ENCODE peak calls at places on chromosomes 11 and 22, in five cellular contexts. Q is stomach, X is upper lobe of right lung, J is neuronal stem cell, S is mucosa of descending colon. L is an unnamed sample. For H3K4me1, the result is how much of the 10 kb centered on the place peaks cover.

GRCh38 chr11:19632435-19632834 is 80.2 kb upstream of the NAV2 start:
- DNase-seq in S (no peak), J (no peak), Q (no peak), X (no peak), L (no peak)

GRCh38 chr11:38256436-38256835 is 1658.4 kb upstream of the RAG2 start:
- DNase-seq in S (no peak), Q (no peak), X (no peak), J (no peak), L (no peak)

GRCh38 chr22:27844656-27845602 is 43.4 kb upstream of the MN1 start:
- DNase-seq in X (no peak), J (no peak), S (no peak), Q (no peak), L (no peak)

GRCh38 chr11:1938343-1939005 is 8.7 kb upstream of the MRPL23 start:
- DNase-seq in J (no peak), Q (no peak), S (peak), X (peak), L (no peak)

GRCh38 chr11:100681064-100681502 is 6.0 kb upstream of the ARHGAP42 start:
- DNase-seq in J (no peak), S (peak), X (peak), Q (peak), L (peak)

GRCh38 chr22:30396871-30397655 is at the start of gene SEC14L2:
- DNase-seq in S (peak), X (peak), Q (peak), J (no peak), L (peak)

GRCh38 chr11:58289266-58289665 is 21.2 kb upstream of the OR10W1 start:
- DNase-seq in X (no peak), J (no peak), Q (no peak), S (no peak), L (no peak)

GRCh38 chr22:23553922-23554870 is 25.9 kb downstream of the IGLL1 start:
- DNase-seq in J (no peak), X (peak), S (no peak), Q (no peak), L (no peak)

GRCh38 chr22:21947040-21948014 is 5.3 kb downstream of the PPM1F start:
- DNase-seq in X (no peak), Q (no peak), J (peak), S (no peak), L (no peak)

GRCh38 chr11:2468363-2469240 is 23.8 kb downstream of the KCNQ1 start:
- DNase-seq in S (no peak), J (no peak), X (peak), Q (peak), L (no peak)

GRCh38 chr11:59429924-59430516 is 3.8 kb upstream of the OR5A2 start:
- DNase-seq in J (peak), X (no peak), S (no peak), Q (no peak), L (no peak)

GRCh38 chr11:8615633-8616032 is 21.6 kb upstream of the STK33 start:
- DNase-seq in J (no peak), X (no peak), S (no peak), Q (no peak), L (no peak)

GRCh38 chr11:27040302-27041115 is at the start of gene BBOX1:
- DNase-seq in S (peak), Q (no peak), J (no peak), X (no peak), L (no peak)

GRCh38 chr11:124982043-124982442 is 28.0 kb downstream of the CCDC15 start:
- DNase-seq in J (no peak), S (no peak), Q (no peak), X (no peak), L (no peak)

GRCh38 chr11:6249822-6250555 is 9.6 kb upstream of the CCKBR start:
- DNase-seq in X (peak), J (no peak), S (peak), Q (peak), L (peak)

GRCh38 chr11:91998466-91998865 is 226.2 kb upstream of the FAT3 start:
- DNase-seq in S (no peak), J (no peak), Q (no peak), X (no peak), L (no peak)

GRCh38 chr22:19291218-19291579 is 320 bp downstream of the CLTCL1 start:
- DNase-seq in S (peak), J (no peak), X (peak), Q (peak), L (peak)

GRCh38 chr22:29784451-29785361 is 17.5 kb downstream of the UQCR10 start:
- DNase-seq in S (no peak), Q (peak), X (no peak), J (no peak), L (no peak)

GRCh38 chr11:85810521-85810870 is 445 bp downstream of the SYTL2 start:
- DNase-seq in S (peak), J (no peak), Q (no peak), X (no peak), L (no peak)

GRCh38 chr11:1659478-1659877 is 29.9 kb downstream of the KRTAP5-5 start:
- DNase-seq in X (peak), Q (no peak), J (no peak), S (peak), L (no peak)

GRCh38 chr11:75768112-75768908 is at the start of gene DGAT2:
- DNase-seq in Q (peak), S (peak), X (peak), J (peak), L (peak)

GRCh38 chr22:38873469-38874411 is 1.7 kb upstream of the CBX6 start:
- DNase-seq in S (no peak), X (no peak), Q (peak), J (no peak), L (no peak)

GRCh38 chr11:2426221-2426620 is 18.1 kb downstream of the TRPM5 start:
- DNase-seq in Q (no peak), X (no peak), J (no peak), S (no peak), L (no peak)

GRCh38 chr22:21972293-21972779 is 10.3 kb downstream of the TOP3B start:
- DNase-seq in Q (no peak), J (no peak), S (no peak), X (no peak), L (peak)

GRCh38 chr11:59206635-59207034 is 6.1 kb downstream of the MPEG1 start:
- DNase-seq in S (no peak), Q (peak), X (no peak), J (no peak), L (peak)

GRCh38 chr11:6650104-6650503 is 5.5 kb downstream of the DCHS1 start:
- DNase-seq in X (no peak), S (no peak), Q (no peak), J (no peak), L (no peak)

GRCh38 chr11:61021661-61022212 is 50.3 kb downstream of the CD6 start:
- DNase-seq in J (no peak), X (peak), Q (peak), S (peak), L (peak)

GRCh38 chr11:747176-748006 is at the start of gene TALDO1:
- DNase-seq in S (peak), X (peak), Q (peak), J (peak), L (peak)

GRCh38 chr22:21698430-21699329 is 32.9 kb downstream of the PPIL2 start:
- DNase-seq in J (no peak), X (no peak), S (no peak), Q (no peak), L (no peak)

GRCh38 chr11:130451261-130452019 is 3.0 kb downstream of the ADAMTS15 start:
- DNase-seq in J (no peak), S (no peak), X (no peak), Q (peak), L (no peak)

GRCh38 chr11:61454520-61454919 is 24.6 kb downstream of the SDHAF2 start:
- DNase-seq in S (no peak), X (no peak), J (no peak), Q (no peak), L (no peak)

GRCh38 chr22:31567196-31567595 is 70.9 kb downstream of the SFI1 start:
- DNase-seq in J (no peak), Q (no peak), S (no peak), X (no peak), L (no peak)

GRCh38 chr11:398826-399225 is 4.8 kb downstream of the PKP3 start:
- DNase-seq in J (no peak), S (no peak), X (no peak), Q (no peak), L (no peak)

DNA sequence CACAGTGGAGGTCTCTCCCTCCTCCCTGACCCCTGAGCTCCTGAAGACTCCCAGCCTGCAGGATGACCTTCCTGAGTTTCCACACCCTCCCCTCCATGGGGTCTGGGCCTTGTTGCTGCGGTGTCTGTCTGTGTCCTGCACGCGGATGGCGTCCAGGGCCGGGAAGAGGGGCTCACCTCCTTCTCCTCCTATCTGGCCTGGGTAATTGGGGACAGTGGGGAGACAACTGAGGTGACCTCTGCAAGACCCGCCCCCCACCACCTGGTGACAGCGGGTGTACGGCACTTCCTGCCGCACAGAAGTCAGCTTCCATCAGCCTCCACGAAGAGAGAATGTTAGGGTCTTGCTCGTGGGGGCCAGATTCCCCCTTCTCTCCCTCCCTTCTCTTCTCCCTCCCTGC is 31.7 kb downstream of the LINC01488 start:
- DNase-seq in S (no peak), Q (no peak), J (no peak), X (no peak), L (no peak)
- H3K4me3 ChIP-seq in S (no peak), Q (no peak), J (no peak), X (no peak), L (no peak)

GRCh38 chr22:26612652-26613051 is 5.2 kb downstream of the CRYBB1 start:
- DNase-seq in Q (no peak), S (no peak), J (no peak), X (no peak), L (no peak)
- H3K4me1 ChIP-seq in Q (under half), S (under half), J (under half), X (under half), L (under half)

GRCh38 chr11:120257346-120257745 is 17.4 kb downstream of the POU2F3 start:
- DNase-seq in Q (no peak), X (no peak), S (no peak), J (no peak), L (no peak)

GRCh38 chr11:120256779-120257178 is 16.8 kb downstream of the POU2F3 start:
- DNase-seq in X (no peak), Q (no peak), J (no peak), S (no peak), L (no peak)

GRCh38 chr11:120256178-120256577 is 16.2 kb downstream of the POU2F3 start:
- DNase-seq in Q (no peak), J (no peak), S (no peak), X (no peak), L (no peak)

GRCh38 chr11:120255519-120255866 is 15.6 kb downstream of the POU2F3 start:
- DNase-seq in S (no peak), J (no peak), X (no peak), Q (no peak), L (no peak)

GRCh38 chr11:120254788-120255518 is 15.0 kb downstream of the POU2F3 start:
- DNase-seq in S (no peak), X (no peak), Q (no peak), J (peak), L (no peak)
- H3K4me3 ChIP-seq in S (no peak), X (no peak), Q (no peak), J (peak), L (no peak)

DNA sequence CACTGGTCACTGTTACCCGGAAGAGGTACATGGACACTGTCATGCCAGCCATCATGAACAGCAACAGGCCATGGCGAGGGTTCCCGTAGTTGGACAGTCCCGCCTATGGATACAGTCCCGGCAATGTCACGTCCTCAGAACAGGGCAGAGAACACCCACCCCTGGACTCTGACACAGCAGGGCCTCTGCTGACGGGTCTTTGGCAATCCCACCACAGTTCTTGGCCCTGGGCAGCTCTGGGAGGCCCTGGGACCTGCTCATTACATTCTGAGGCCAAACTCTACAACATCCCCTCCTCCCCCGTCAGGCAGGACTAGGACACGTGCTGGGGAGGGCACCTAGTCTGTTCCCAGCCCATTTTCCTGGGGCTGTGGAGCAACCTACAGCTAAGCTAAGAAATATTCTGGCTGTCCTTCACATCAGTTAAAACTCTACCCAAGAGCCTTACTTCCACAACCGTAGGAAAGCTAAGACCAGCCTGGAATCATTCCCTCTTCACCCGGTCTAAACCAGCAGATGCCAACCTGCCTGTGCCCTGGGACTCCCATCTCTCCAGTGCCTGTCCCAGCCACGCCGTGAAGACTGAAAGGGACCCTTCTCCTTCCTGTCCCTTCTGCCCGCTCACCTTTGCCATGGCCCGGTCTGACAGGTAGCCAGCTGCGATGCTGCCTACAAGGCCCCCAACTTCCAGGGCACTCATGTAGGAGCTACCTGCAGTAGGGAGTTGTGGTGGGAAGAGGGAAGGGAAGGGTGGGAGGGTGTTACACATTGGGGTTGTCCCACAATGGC is 4.5 kb downstream of the SLC37A4 start:
- DNase-seq in J (no peak), S (no peak), Q (no peak), X (no peak), L (no peak)
- H3K4me1 ChIP-seq in J (under half), S (under half), Q (half or more), X (under half), L (half or more)

GRCh38 chr22:44179196-44179988 is 1.3 kb upstream of the PARVG start:
- DNase-seq in S (no peak), Q (no peak), J (peak), X (peak), L (no peak)

GRCh38 chr22:44180706-44181032 is at the start of gene PARVG:
- DNase-seq in X (no peak), J (no peak), Q (no peak), S (no peak), L (peak)

GRCh38 chr22:44181033-44181911 is 547 bp downstream of the PARVG start:
- DNase-seq in S (peak), J (no peak), X (peak), Q (peak), L (peak)

GRCh38 chr22:44181912-44182590 is 1.3 kb downstream of the PARVG start:
- DNase-seq in Q (no peak), J (no peak), X (peak), S (no peak), L (no peak)

DNA sequence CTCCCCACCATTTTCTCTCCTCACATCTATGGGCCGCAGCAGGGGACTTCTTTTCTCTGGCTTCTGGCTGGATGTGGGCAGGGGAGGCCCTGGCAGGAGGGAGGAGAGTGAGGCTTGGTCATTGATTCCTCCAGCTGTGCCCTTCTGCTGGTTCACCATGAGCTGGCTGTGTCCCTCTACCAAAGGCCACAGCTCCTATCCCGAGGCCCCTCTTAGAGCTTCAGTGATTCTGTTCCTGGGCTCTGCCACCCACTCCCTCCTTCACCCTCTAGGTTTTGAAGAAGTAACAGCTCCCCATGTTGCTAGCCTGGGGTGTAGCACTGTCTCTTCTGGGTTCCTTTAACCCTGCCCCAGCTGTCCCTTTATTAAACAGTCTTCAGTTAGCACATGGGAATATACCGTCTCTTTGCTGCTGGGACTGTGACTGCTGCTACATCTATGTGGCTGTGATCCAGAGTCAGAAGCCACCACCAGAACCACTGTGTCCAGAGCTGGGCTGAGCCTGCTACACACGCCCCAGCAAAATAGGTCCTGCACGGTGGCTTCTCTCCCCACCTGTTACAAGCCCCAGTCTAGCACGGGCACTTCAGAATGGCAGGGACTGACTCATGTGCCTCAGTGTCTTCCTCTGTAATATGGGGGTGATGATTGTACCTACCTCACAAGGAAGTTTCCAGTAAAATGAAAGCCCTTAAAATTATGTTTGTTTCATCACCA is 578 bp upstream of the PARVG start:
- DNase-seq in Q (no peak), X (peak), S (peak), J (no peak), L (no peak)
- H3K4me3 ChIP-seq in Q (no peak), X (no peak), S (no peak), J (no peak), L (no peak)

DNA sequence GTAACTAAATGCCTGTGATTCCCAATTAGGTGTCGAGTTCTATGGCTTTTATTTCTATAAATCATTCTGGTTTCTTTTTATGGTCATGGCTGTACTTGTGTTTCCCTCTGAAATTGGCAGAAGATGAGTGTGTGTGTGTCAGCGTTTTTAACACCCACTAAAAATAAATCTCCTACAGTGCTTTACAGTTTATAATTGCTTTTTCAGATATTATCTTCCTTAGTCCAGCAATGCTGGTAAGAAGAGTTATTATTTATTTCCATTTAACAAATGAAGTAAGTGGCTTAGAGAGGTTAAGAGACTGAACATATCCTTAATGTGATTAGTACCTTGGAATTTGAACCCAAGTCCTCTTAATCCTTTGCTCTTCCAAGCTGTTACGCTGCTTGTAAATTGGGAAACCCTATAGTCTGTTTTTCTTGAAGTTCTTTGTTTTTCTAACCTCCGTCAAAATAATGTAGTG is 125.2 kb downstream of the TEAD1 start:
- DNase-seq in X (no peak), J (no peak), Q (no peak), S (no peak), L (no peak)
- H3K4me1 ChIP-seq in X (under half), J (under half), Q (half or more), S (under half), L (half or more)

GRCh38 chr11:62757846-62758788 is 3.3 kb upstream of the POLR2G start:
- DNase-seq in J (no peak), X (no peak), S (no peak), Q (no peak), L (no peak)
- H3K4me3 ChIP-seq in J (no peak), X (no peak), S (no peak), Q (no peak), L (no peak)